ENCODE peak calls at places on chromosomes 2 and 18, in nine cellular contexts. Z, X, Q, B, R, Y, G, W and K are unnamed samples.

GRCh38 chr2:207825958-207826330 is 56.2 kb upstream of the FZD5 start:
- DNase-seq in Z (no peak), X (no peak), Q (no peak), B (no peak), R (no peak), Y (no peak), G (no peak), W (no peak), K (no peak)

GRCh38 chr2:112602917-112603316 is 18.5 kb downstream of the CHCHD5 start:
- DNase-seq in Z (no peak), X (no peak), Q (no peak), B (no peak), R (no peak), Y (no peak), G (no peak), W (no peak), K (no peak)

GRCh38 chr2:6958616-6959235 is 41.5 kb downstream of the RNF144A start:
- DNase-seq in Z (no peak), X (no peak), Q (no peak), B (no peak), R (no peak), Y (no peak), G (no peak), W (no peak), K (no peak)

GRCh38 chr2:237693281-237694039 is 66.1 kb downstream of the LRRFIP1 start:
- DNase-seq in Z (no peak), X (peak), Q (peak), B (no peak), R (no peak), Y (no peak), G (peak), W (no peak), K (no peak)

GRCh38 chr2:232731470-232731869 is 34.3 kb downstream of the GIGYF2 start:
- DNase-seq in Z (no peak), X (no peak), Q (no peak), B (peak), R (no peak), Y (no peak), G (peak), W (no peak), K (peak)

GRCh38 chr2:71935291-71935848 is 212.3 kb downstream of the CYP26B1 start:
- DNase-seq in Z (no peak), X (no peak), Q (no peak), B (no peak), R (no peak), Y (no peak), G (no peak), W (no peak), K (no peak)

GRCh38 chr2:144099746-144100438 is 420.0 kb downstream of the ZEB2 start:
- DNase-seq in Z (no peak), X (no peak), Q (no peak), B (no peak), R (no peak), Y (no peak), G (peak), W (no peak), K (peak)

GRCh38 chr2:230441188-230441897 is 25.3 kb downstream of the SP100 start:
- DNase-seq in Z (peak), X (no peak), Q (no peak), B (peak), R (peak), Y (no peak), G (peak), W (peak), K (no peak)

GRCh38 chr2:138537170-138537915 is 35.8 kb downstream of the SPOPL start:
- DNase-seq in Z (no peak), X (no peak), Q (no peak), B (no peak), R (no peak), Y (no peak), G (no peak), W (no peak), K (no peak)

GRCh38 chr2:128260239-128261138 is 58.2 kb downstream of the HS6ST1 start:
- DNase-seq in Z (peak), X (no peak), Q (no peak), B (peak), R (no peak), Y (no peak), G (peak), W (no peak), K (peak)

GRCh38 chr2:136130511-136130910 is 12.6 kb upstream of the CXCR4 start:
- DNase-seq in Z (no peak), X (no peak), Q (no peak), B (no peak), R (no peak), Y (no peak), G (no peak), W (no peak), K (no peak)

GRCh38 chr18:57738078-57738477 is 65.0 kb downstream of the ATP8B1 start:
- DNase-seq in Z (no peak), X (no peak), Q (no peak), B (no peak), R (no peak), Y (no peak), G (no peak), W (no peak), K (no peak)